ENCODE peak calls at places on chromosomes 1 and 21, in nine cellular contexts. One of them, this sample, is unnamed.

GRCh38 chr1:233614173-233614742 is 352 bp downstream of the KCNK1 start:
- DNase-seq in AG10803: peak; percentile 45
- DNase-seq in stimulated activated CD8-positive, alpha-beta memory T cell treated with anti-CD3 and anti-CD28 coated beads, Interleukin-7, amount 100 ng/mL, for 1 hour: no peak
- DNase-seq in fibroblast of mammary gland: peak; percentile 49
- DNase-seq in NCI-H1105 treated with DMSO at 0.1 percent for 48 hours: peak; percentile 24
- DNase-seq in foreskin fibroblast: peak; percentile 31
- DNase-seq in left cardiac atrium: peak; percentile 39
- DNase-seq in dermis microvascular lymphatic vessel endothelial cell: no peak
- DNase-seq in GM18507: no peak
- DNase-seq in this sample: no peak

GRCh38 chr1:43783671-43784205 is 76.4 kb downstream of the ST3GAL3 start:
- DNase-seq in AG10803: no peak
- DNase-seq in stimulated activated CD8-positive, alpha-beta memory T cell treated with anti-CD3 and anti-CD28 coated beads, Interleukin-7, amount 100 ng/mL, for 1 hour: no peak
- DNase-seq in dermis microvascular lymphatic vessel endothelial cell: peak; percentile 15
- DNase-seq in GM18507: no peak
- DNase-seq in foreskin fibroblast: no peak
- DNase-seq in left cardiac atrium: no peak
- DNase-seq in fibroblast of mammary gland: peak; percentile 36
- DNase-seq in NCI-H1105 treated with DMSO at 0.1 percent for 48 hours: no peak
- DNase-seq in this sample: no peak

GRCh38 chr1:103489881-103490280 is 35.6 kb upstream of the RNPC3 start:
- DNase-seq in GM18507: no peak
- DNase-seq in foreskin fibroblast: peak; percentile 22
- DNase-seq in stimulated activated CD8-positive, alpha-beta memory T cell treated with anti-CD3 and anti-CD28 coated beads, Interleukin-7, amount 100 ng/mL, for 1 hour: no peak
- DNase-seq in NCI-H1105 treated with DMSO at 0.1 percent for 48 hours: no peak
- DNase-seq in fibroblast of mammary gland: peak; percentile 70
- DNase-seq in dermis microvascular lymphatic vessel endothelial cell: no peak
- DNase-seq in left cardiac atrium: no peak
- DNase-seq in AG10803: peak; percentile 13
- DNase-seq in this sample: no peak

GRCh38 chr1:241767737-241768136 is 80.3 kb upstream of the EXO1 start:
- DNase-seq in GM18507: no peak
- DNase-seq in foreskin fibroblast: no peak
- DNase-seq in stimulated activated CD8-positive, alpha-beta memory T cell treated with anti-CD3 and anti-CD28 coated beads, Interleukin-7, amount 100 ng/mL, for 1 hour: no peak
- DNase-seq in fibroblast of mammary gland: no peak
- DNase-seq in AG10803: no peak
- DNase-seq in left cardiac atrium: no peak
- DNase-seq in dermis microvascular lymphatic vessel endothelial cell: no peak
- DNase-seq in NCI-H1105 treated with DMSO at 0.1 percent for 48 hours: no peak
- DNase-seq in this sample: no peak

GRCh38 chr1:93701619-93702018 is 20.0 kb upstream of the BCAR3 start:
- DNase-seq in AG10803: peak; percentile 99
- DNase-seq in NCI-H1105 treated with DMSO at 0.1 percent for 48 hours: no peak
- DNase-seq in fibroblast of mammary gland: peak; percentile 98
- DNase-seq in GM18507: no peak
- DNase-seq in left cardiac atrium: no peak
- DNase-seq in foreskin fibroblast: peak; percentile 99
- DNase-seq in dermis microvascular lymphatic vessel endothelial cell: no peak
- DNase-seq in stimulated activated CD8-positive, alpha-beta memory T cell treated with anti-CD3 and anti-CD28 coated beads, Interleukin-7, amount 100 ng/mL, for 1 hour: no peak
- DNase-seq in this sample: no peak

GRCh38 chr1:181119076-181119989 is 30.8 kb downstream of the IER5 start:
- DNase-seq in GM18507: no peak
- DNase-seq in stimulated activated CD8-positive, alpha-beta memory T cell treated with anti-CD3 and anti-CD28 coated beads, Interleukin-7, amount 100 ng/mL, for 1 hour: no peak
- DNase-seq in AG10803: no peak
- DNase-seq in NCI-H1105 treated with DMSO at 0.1 percent for 48 hours: no peak
- DNase-seq in foreskin fibroblast: no peak
- DNase-seq in left cardiac atrium: no peak
- DNase-seq in fibroblast of mammary gland: no peak
- DNase-seq in dermis microvascular lymphatic vessel endothelial cell: no peak
- DNase-seq in this sample: no peak

GRCh38 chr1:160685266-160685665 is 26.4 kb downstream of the CD48 start:
- DNase-seq in GM18507: no peak
- DNase-seq in dermis microvascular lymphatic vessel endothelial cell: no peak
- DNase-seq in stimulated activated CD8-positive, alpha-beta memory T cell treated with anti-CD3 and anti-CD28 coated beads, Interleukin-7, amount 100 ng/mL, for 1 hour: no peak
- DNase-seq in fibroblast of mammary gland: no peak
- DNase-seq in AG10803: no peak
- DNase-seq in foreskin fibroblast: no peak
- DNase-seq in NCI-H1105 treated with DMSO at 0.1 percent for 48 hours: no peak
- DNase-seq in left cardiac atrium: no peak
- DNase-seq in this sample: no peak

GRCh38 chr1:108200627-108201106 is 524 bp upstream of the SLC25A24 start:
- DNase-seq in dermis microvascular lymphatic vessel endothelial cell: no peak
- DNase-seq in fibroblast of mammary gland: peak; percentile 84
- DNase-seq in foreskin fibroblast: peak; percentile 72
- DNase-seq in left cardiac atrium: peak; percentile 24
- DNase-seq in GM18507: no peak
- DNase-seq in stimulated activated CD8-positive, alpha-beta memory T cell treated with anti-CD3 and anti-CD28 coated beads, Interleukin-7, amount 100 ng/mL, for 1 hour: no peak
- DNase-seq in AG10803: peak; percentile 74
- DNase-seq in NCI-H1105 treated with DMSO at 0.1 percent for 48 hours: peak; percentile 88
- DNase-seq in this sample: no peak

GRCh38 chr1:153832293-153832692 is 57.1 kb downstream of the SLC27A3 start:
- DNase-seq in dermis microvascular lymphatic vessel endothelial cell: no peak
- DNase-seq in stimulated activated CD8-positive, alpha-beta memory T cell treated with anti-CD3 and anti-CD28 coated beads, Interleukin-7, amount 100 ng/mL, for 1 hour: no peak
- DNase-seq in NCI-H1105 treated with DMSO at 0.1 percent for 48 hours: no peak
- DNase-seq in GM18507: no peak
- DNase-seq in left cardiac atrium: no peak
- DNase-seq in foreskin fibroblast: no peak
- DNase-seq in AG10803: no peak
- DNase-seq in fibroblast of mammary gland: no peak
- DNase-seq in this sample: no peak

GRCh38 chr21:41366522-41367151 is 4.8 kb downstream of the MX2 start:
- DNase-seq in GM18507: no peak
- DNase-seq in AG10803: peak; percentile 80
- DNase-seq in NCI-H1105 treated with DMSO at 0.1 percent for 48 hours: no peak
- DNase-seq in stimulated activated CD8-positive, alpha-beta memory T cell treated with anti-CD3 and anti-CD28 coated beads, Interleukin-7, amount 100 ng/mL, for 1 hour: no peak
- DNase-seq in dermis microvascular lymphatic vessel endothelial cell: no peak
- DNase-seq in left cardiac atrium: peak; percentile 61
- DNase-seq in fibroblast of mammary gland: peak; percentile 94
- DNase-seq in foreskin fibroblast: peak; percentile 8
- DNase-seq in this sample: no peak

GRCh38 chr1:159229486-159229885 is 24.8 kb downstream of the ACKR1 start:
- DNase-seq in fibroblast of mammary gland: no peak
- DNase-seq in AG10803: peak; percentile 15
- DNase-seq in GM18507: no peak
- DNase-seq in dermis microvascular lymphatic vessel endothelial cell: no peak
- DNase-seq in foreskin fibroblast: no peak
- DNase-seq in stimulated activated CD8-positive, alpha-beta memory T cell treated with anti-CD3 and anti-CD28 coated beads, Interleukin-7, amount 100 ng/mL, for 1 hour: no peak
- DNase-seq in left cardiac atrium: no peak
- DNase-seq in NCI-H1105 treated with DMSO at 0.1 percent for 48 hours: no peak
- DNase-seq in this sample: no peak

GRCh38 chr1:107895403-107896181 is 69.4 kb downstream of the VAV3 start:
- DNase-seq in left cardiac atrium: no peak
- DNase-seq in AG10803: no peak
- DNase-seq in NCI-H1105 treated with DMSO at 0.1 percent for 48 hours: no peak
- DNase-seq in foreskin fibroblast: no peak
- DNase-seq in fibroblast of mammary gland: no peak
- DNase-seq in stimulated activated CD8-positive, alpha-beta memory T cell treated with anti-CD3 and anti-CD28 coated beads, Interleukin-7, amount 100 ng/mL, for 1 hour: no peak
- DNase-seq in dermis microvascular lymphatic vessel endothelial cell: no peak
- DNase-seq in GM18507: no peak
- DNase-seq in this sample: no peak